ENCODE peak calls at places on chromosomes 1 and 21, in four cellular contexts. One of them, this sample, is unnamed.

GRCh38 chr1:145956776-145957442 is 908 bp downstream of the LIX1L start:
- DNase-seq in WTC11: no peak
- DNase-seq in HepG2: no peak
- DNase-seq in K562: no peak
- DNase-seq in this sample: no peak

GRCh38 chr1:96727860-96728259 is 6.3 kb downstream of the PTBP2 start:
- DNase-seq in K562: no peak
- DNase-seq in WTC11: no peak
- DNase-seq in HepG2: peak
- DNase-seq in this sample: no peak

GRCh38 chr21:26528882-26529281 is 44.2 kb downstream of the CYYR1 start:
- DNase-seq in WTC11: no peak
- DNase-seq in K562: no peak
- DNase-seq in HepG2: no peak
- DNase-seq in this sample: no peak

GRCh38 chr1:35640380-35641232 is 720 bp downstream of the PSMB2 start:
- DNase-seq in K562: peak
- DNase-seq in WTC11: no peak
- DNase-seq in HepG2: no peak
- DNase-seq in this sample: no peak

GRCh38 chr1:54499097-54500029 is 48.7 kb upstream of the ACOT11 start:
- DNase-seq in WTC11: peak
- DNase-seq in HepG2: no peak
- DNase-seq in K562: peak
- DNase-seq in this sample: peak

GRCh38 chr1:80250573-80251168 is 1244.1 kb upstream of the ADGRL4 start:
- DNase-seq in HepG2: no peak
- DNase-seq in K562: no peak
- DNase-seq in WTC11: no peak
- DNase-seq in this sample: peak

GRCh38 chr1:10733967-10734366 is 62.5 kb downstream of the CASZ1 start:
- DNase-seq in WTC11: no peak
- DNase-seq in HepG2: no peak
- DNase-seq in K562: no peak
- DNase-seq in this sample: no peak

GRCh38 chr1:10519016-10519417 is 44.3 kb downstream of the PEX14 start:
- DNase-seq in WTC11: peak
- DNase-seq in HepG2: peak
- DNase-seq in K562: no peak
- DNase-seq in this sample: no peak

GRCh38 chr21:42755766-42756579 is 102.6 kb downstream of the PDE9A start:
- DNase-seq in HepG2: no peak
- DNase-seq in K562: peak
- DNase-seq in WTC11: no peak
- DNase-seq in this sample: no peak

GRCh38 chr1:2606004-2606805 is 19.6 kb downstream of the PRXL2B start:
- DNase-seq in HepG2: no peak
- DNase-seq in K562: no peak
- DNase-seq in WTC11: peak
- DNase-seq in this sample: no peak

GRCh38 chr1:230866171-230866811 is 2.0 kb downstream of the C1orf198 start:
- DNase-seq in HepG2: no peak
- DNase-seq in K562: no peak
- DNase-seq in WTC11: no peak
- DNase-seq in this sample: no peak

GRCh38 chr1:211352465-211352864 is 25.8 kb downstream of the TRAF5 start:
- DNase-seq in K562: no peak
- DNase-seq in WTC11: no peak
- DNase-seq in HepG2: no peak
- DNase-seq in this sample: no peak

GRCh38 chr21:41585199-41585994 is 77.4 kb upstream of the TMPRSS2 start:
- DNase-seq in K562: no peak
- DNase-seq in HepG2: no peak
- DNase-seq in WTC11: no peak
- DNase-seq in this sample: no peak

GRCh38 chr1:41843378-41843777 is 75.3 kb downstream of the HIVEP3 start:
- DNase-seq in K562: no peak
- DNase-seq in WTC11: no peak
- DNase-seq in HepG2: no peak
- DNase-seq in this sample: no peak

GRCh38 chr21:34276711-34277425 is 86.9 kb upstream of the KCNE2 start:
- DNase-seq in WTC11: no peak
- DNase-seq in K562: no peak
- DNase-seq in HepG2: no peak
- DNase-seq in this sample: no peak

GRCh38 chr1:206117151-206117948 is at the start of gene AVPR1B:
- DNase-seq in K562: no peak
- DNase-seq in HepG2: no peak
- DNase-seq in WTC11: peak
- DNase-seq in this sample: peak

GRCh38 chr1:230176871-230177411 is 109.9 kb downstream of the GALNT2 start:
- DNase-seq in K562: peak
- DNase-seq in WTC11: no peak
- DNase-seq in HepG2: no peak
- DNase-seq in this sample: no peak

GRCh38 chr1:194476872-194477271 is 1290.5 kb upstream of the B3GALT2 start:
- DNase-seq in K562: no peak
- DNase-seq in HepG2: no peak
- DNase-seq in WTC11: no peak
- DNase-seq in this sample: no peak

GRCh38 chr1:113035086-113035485 is 37.9 kb upstream of the LRIG2 start:
- DNase-seq in HepG2: no peak
- DNase-seq in WTC11: no peak
- DNase-seq in K562: no peak
- DNase-seq in this sample: no peak

GRCh38 chr21:44420416-44421205 is 34.7 kb upstream of the LRRC3 start:
- DNase-seq in HepG2: no peak
- DNase-seq in WTC11: no peak
- DNase-seq in K562: no peak
- DNase-seq in this sample: no peak

GRCh38 chr1:61124691-61125090 is 42.3 kb downstream of the NFIA start:
- DNase-seq in K562: no peak
- DNase-seq in HepG2: no peak
- DNase-seq in WTC11: no peak
- DNase-seq in this sample: no peak

GRCh38 chr1:220800262-220800661 is 13.5 kb downstream of the MTARC1 start:
- DNase-seq in WTC11: no peak
- DNase-seq in HepG2: no peak
- DNase-seq in K562: no peak
- DNase-seq in this sample: no peak

GRCh38 chr1:62175568-62176179 is 19.0 kb upstream of the L1TD1 start:
- DNase-seq in WTC11: peak
- DNase-seq in HepG2: peak
- DNase-seq in K562: peak
- DNase-seq in this sample: peak

GRCh38 chr1:208149776-208150514 is 94.2 kb downstream of the PLXNA2 start:
- DNase-seq in HepG2: peak
- DNase-seq in WTC11: no peak
- DNase-seq in K562: no peak
- DNase-seq in this sample: peak

GRCh38 chr1:37153116-37153515 is 118.8 kb upstream of the GRIK3 start:
- DNase-seq in HepG2: no peak
- DNase-seq in K562: no peak
- DNase-seq in WTC11: no peak
- DNase-seq in this sample: no peak

GRCh38 chr1:53111073-53111556 is 31.3 kb downstream of the SLC1A7 start:
- DNase-seq in WTC11: no peak
- DNase-seq in K562: no peak
- DNase-seq in HepG2: peak
- DNase-seq in this sample: no peak

GRCh38 chr1:174912243-174912642 is 87.5 kb upstream of the CACYBP start:
- DNase-seq in HepG2: no peak
- DNase-seq in WTC11: no peak
- DNase-seq in K562: no peak
- DNase-seq in this sample: no peak

GRCh38 chr1:85047472-85048295 is 616 bp downstream of the MCOLN3 start:
- DNase-seq in WTC11: peak
- DNase-seq in HepG2: no peak
- DNase-seq in K562: no peak
- DNase-seq in this sample: peak

DNA sequence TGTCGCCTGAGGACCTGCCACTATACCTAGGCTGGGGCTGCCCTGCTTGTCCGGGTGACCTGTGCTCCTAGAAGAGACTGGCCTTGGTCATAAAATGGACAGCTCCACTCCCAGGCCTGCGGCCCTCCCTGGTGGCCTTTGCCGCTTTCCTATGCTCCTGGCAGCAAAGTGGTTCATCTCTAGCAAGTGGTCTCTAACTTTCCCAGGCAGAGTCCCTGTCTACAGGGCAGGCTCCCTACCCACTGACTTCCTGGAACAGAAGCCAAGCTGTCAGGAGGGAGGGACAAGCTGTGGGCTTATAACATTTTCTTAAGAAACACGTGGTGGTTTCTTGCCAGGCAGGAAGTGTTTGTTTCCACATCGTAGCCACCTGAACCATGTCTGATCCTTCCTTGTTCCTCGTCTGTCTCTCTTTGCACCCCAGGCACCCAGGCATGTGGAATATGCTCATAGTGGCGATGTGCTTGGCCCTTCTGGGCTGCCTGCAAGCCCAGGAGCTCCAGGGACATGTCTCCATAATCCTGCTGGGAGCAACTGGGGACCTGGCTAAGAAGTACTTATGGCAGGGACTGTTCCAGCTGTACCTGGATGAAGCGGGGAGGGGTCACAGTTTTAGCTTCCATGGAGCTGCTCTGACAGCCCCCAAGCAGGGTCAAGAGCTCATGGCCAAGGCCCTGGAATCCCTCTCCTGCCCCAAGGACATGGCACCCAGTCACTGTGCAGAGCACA is 10.1 kb downstream of the H6PD start:
- DNase-seq in K562: no peak
- DNase-seq in WTC11: no peak
- DNase-seq in HepG2: no peak
- DNase-seq in this sample: no peak
- TF ChIP-seq ELF4 in K562: no peak
- TF ChIP-seq ELF4 in WTC11: no peak
- TF ChIP-seq ELF4 in HepG2: no peak
- TF ChIP-seq ELF4 in this sample: no peak

GRCh38 chr1:156427858-156428257 is 58.8 kb downstream of the RHBG start:
- DNase-seq in HepG2: no peak
- DNase-seq in WTC11: no peak
- DNase-seq in K562: no peak
- DNase-seq in this sample: no peak

GRCh38 chr1:156430305-156430704 is 61.3 kb downstream of the RHBG start:
- DNase-seq in K562: peak
- DNase-seq in WTC11: no peak
- DNase-seq in HepG2: no peak
- DNase-seq in this sample: no peak

GRCh38 chr1:156429308-156430060 is 60.5 kb downstream of the RHBG start:
- DNase-seq in WTC11: no peak
- DNase-seq in HepG2: no peak
- DNase-seq in K562: no peak
- DNase-seq in this sample: no peak

GRCh38 chr1:156430809-156431208 is 61.8 kb downstream of the RHBG start:
- DNase-seq in HepG2: no peak
- DNase-seq in K562: no peak
- DNase-seq in WTC11: no peak
- DNase-seq in this sample: no peak

GRCh38 chr1:156428772-156429288 is 59.8 kb downstream of the RHBG start:
- DNase-seq in WTC11: no peak
- DNase-seq in K562: no peak
- DNase-seq in HepG2: no peak
- DNase-seq in this sample: no peak
- TF ChIP-seq ELF4 in WTC11: no peak
- TF ChIP-seq ELF4 in K562: no peak
- TF ChIP-seq ELF4 in HepG2: no peak
- TF ChIP-seq ELF4 in this sample: no peak

DNA sequence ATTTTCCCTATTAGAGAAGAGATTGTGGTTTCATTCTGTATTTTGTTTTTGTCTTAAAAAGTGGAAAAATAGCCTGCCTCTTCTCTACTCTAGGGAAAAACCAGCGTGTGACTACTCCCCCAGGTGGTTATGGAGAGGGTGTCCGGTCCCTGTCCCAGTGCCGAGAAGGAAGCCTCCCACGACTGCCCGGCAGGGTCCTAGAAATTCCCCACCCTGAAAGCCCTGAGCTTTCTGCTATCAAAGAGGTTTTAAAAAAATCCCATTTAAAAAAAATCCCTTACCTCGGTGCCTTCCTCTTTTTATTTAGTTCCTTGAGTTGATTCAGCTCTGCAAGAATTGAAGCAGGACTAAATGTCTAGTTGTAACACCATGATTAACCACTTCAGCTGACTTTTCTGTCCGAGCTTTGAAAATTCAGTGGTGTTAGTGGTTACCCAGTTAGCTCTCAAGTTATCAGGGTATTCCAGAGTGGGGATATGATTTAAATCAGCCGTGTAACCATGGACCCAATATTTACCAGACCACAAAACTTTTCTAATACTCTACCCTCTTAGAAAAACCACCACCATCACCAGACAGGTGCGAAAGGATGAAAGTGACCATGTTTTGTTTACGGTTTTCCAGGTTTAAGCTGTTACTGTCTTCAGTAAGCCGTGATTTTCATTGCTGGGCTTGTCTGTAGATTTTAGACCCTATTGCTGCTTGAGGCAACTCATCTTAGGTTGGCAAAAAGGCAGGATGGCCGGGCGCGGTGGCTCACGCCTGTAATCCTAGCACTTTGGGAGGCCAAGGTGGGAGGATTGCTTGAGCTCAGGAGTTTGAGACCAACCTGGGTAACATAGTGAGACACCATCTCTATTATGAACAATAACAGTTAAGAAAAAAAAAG is 34.9 kb upstream of the TDRD10 start:
- DNase-seq in WTC11: no peak
- DNase-seq in HepG2: no peak
- DNase-seq in K562: no peak
- DNase-seq in this sample: no peak
- TF ChIP-seq ELF4 in WTC11: no peak
- TF ChIP-seq ELF4 in HepG2: no peak
- TF ChIP-seq ELF4 in K562: no peak
- TF ChIP-seq ELF4 in this sample: no peak

GRCh38 chr1:27144349-27144748 is 10.6 kb downstream of the SLC9A1 start:
- DNase-seq in WTC11: no peak
- DNase-seq in HepG2: no peak
- DNase-seq in K562: no peak
- DNase-seq in this sample: no peak

GRCh38 chr1:27144920-27145661 is 9.8 kb downstream of the SLC9A1 start:
- DNase-seq in HepG2: no peak
- DNase-seq in WTC11: no peak
- DNase-seq in K562: no peak
- DNase-seq in this sample: no peak

GRCh38 chr1:27143408-27143807 is 11.5 kb downstream of the SLC9A1 start:
- DNase-seq in WTC11: no peak
- DNase-seq in HepG2: no peak
- DNase-seq in K562: peak
- DNase-seq in this sample: no peak

GRCh38 chr1:27147842-27148518 is 6.9 kb downstream of the SLC9A1 start:
- DNase-seq in K562: no peak
- DNase-seq in HepG2: no peak
- DNase-seq in WTC11: no peak
- DNase-seq in this sample: no peak

DNA sequence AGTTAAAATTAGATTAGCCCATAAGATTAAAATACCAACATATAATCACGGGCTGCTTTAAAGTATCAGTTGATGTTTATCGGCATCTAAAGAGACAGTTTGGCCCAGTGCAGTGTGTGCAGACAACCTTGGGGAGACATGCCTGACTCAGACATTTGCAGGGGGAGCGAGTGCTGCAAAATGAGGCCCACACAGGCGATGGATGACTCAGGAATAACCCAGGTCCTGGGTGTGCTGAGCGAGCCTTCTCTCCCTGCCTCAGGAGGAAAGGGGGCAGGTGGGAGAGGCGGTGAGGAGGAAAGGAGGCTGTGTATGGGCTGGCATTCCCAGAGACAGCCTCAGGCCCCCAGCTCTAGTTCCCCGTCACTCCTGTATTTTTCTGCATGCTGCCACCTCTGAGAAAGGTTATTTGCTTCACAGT is 9.0 kb downstream of the SLC9A1 start:
- DNase-seq in K562: peak
- DNase-seq in WTC11: no peak
- DNase-seq in HepG2: no peak
- DNase-seq in this sample: no peak
- TF ChIP-seq ELF4 in K562: no peak
- TF ChIP-seq ELF4 in WTC11: no peak
- TF ChIP-seq ELF4 in HepG2: no peak
- TF ChIP-seq ELF4 in this sample: no peak

This sample was measured in HEK293T.